ENCODE peak calls at places on chromosomes 1 and 21, in six cellular contexts. J is testis, I is body of pancreas, U is prostate gland, K is K562, X is tibial nerve. H is an unnamed sample.

GRCh38 chr1:168441745-168442144 is 102.1 kb downstream of the XCL2 start:
- DNase-seq in U (no peak), X (no peak), K (no peak), I (no peak), J (no peak), H (no peak)

GRCh38 chr1:163047951-163048659 is 21.1 kb upstream of the RGS4 start:
- DNase-seq in J (peak; percentile 42), X (no peak), U (no peak), K (no peak), I (no peak), H (no peak)

GRCh38 chr1:228734881-228735801 is at the start of gene RHOU:
- DNase-seq in U (peak; percentile 74), I (peak; percentile 77), J (peak; percentile 76), X (peak; percentile 59), K (no peak), H (peak; percentile 82)

GRCh38 chr1:40316595-40317393 is at the start of gene COL9A2:
- DNase-seq in K (no peak), X (no peak), J (no peak), U (no peak), I (peak; percentile 47), H (no peak)

GRCh38 chr1:222138095-222138494 is 396.2 kb upstream of the DUSP10 start:
- DNase-seq in I (no peak), K (no peak), J (no peak), U (no peak), X (no peak), H (no peak)

GRCh38 chr1:43850599-43851233 is 82.9 kb upstream of the ARTN start:
- DNase-seq in I (no peak), U (no peak), X (no peak), J (no peak), K (no peak), H (no peak)

GRCh38 chr1:12745126-12745991 is 641 bp upstream of the CFAP107 start:
- DNase-seq in U (no peak), J (no peak), X (no peak), I (no peak), K (no peak), H (no peak)

GRCh38 chr1:231220801-231221200 is 20.2 kb upstream of the GNPAT start:
- DNase-seq in I (no peak), X (no peak), K (no peak), J (no peak), U (no peak), H (no peak)

GRCh38 chr1:13732971-13733667 is 33.1 kb downstream of the PRDM2 start:
- DNase-seq in J (no peak), X (no peak), K (no peak), I (no peak), U (no peak), H (no peak)

GRCh38 chr1:40014812-40015594 is 25.5 kb upstream of the CAP1 start:
- DNase-seq in K (no peak), J (no peak), U (no peak), I (no peak), X (no peak), H (no peak)

GRCh38 chr1:111761717-111762116 is 6.0 kb downstream of the DDX20 start:
- DNase-seq in J (no peak), I (no peak), U (no peak), K (no peak), X (no peak), H (no peak)

GRCh38 chr1:111756124-111756513 is 418 bp downstream of the DDX20 start:
- DNase-seq in U (no peak), K (no peak), J (no peak), I (no peak), X (no peak), H (no peak)

GRCh38 chr1:111754964-111755320 is 759 bp upstream of the DDX20 start:
- DNase-seq in I (peak; percentile 23), U (no peak), X (peak; percentile 36), J (peak; percentile 77), K (peak; percentile 66), H (peak; percentile 57)

GRCh38 chr1:111755321-111756123 is at the start of gene DDX20:
- DNase-seq in U (peak; percentile 91), I (peak; percentile 93), J (peak; percentile 95), X (peak; percentile 84), K (peak; percentile 96), H (peak; percentile 93)

DNA sequence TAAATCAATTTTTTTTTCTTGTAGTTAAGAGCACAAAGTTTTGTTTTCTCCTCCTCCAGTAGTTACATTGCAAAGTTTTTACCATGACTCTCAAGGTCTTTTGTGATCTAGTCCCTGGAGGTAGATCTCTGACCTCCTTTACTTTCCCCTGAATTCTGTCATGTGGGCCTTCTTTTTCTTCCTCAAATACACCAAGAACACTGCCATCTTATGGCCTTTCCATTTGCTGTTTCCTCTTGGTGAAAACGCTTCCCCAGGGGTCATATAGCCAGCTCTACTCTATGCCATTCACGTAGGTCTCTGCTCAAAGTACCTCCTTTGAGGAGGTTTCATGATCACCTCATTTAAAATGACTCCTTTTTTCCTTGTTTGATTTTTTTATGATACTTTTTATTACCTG is 2.7 kb downstream of the DDX20 start:
- DNase-seq in I (no peak), U (no peak), X (no peak), K (no peak), J (no peak), H (no peak)
- TF ChIP-seq CTCF in I (no peak), U (no peak), X (no peak), K (no peak), J (no peak), H (no peak)

GRCh38 chr1:234612352-234613127 is 2.6 kb upstream of the IRF2BP2 start:
- DNase-seq in U (peak; percentile 90), X (peak; percentile 86), K (peak; percentile 98), J (peak; percentile 95), I (peak; percentile 96), H (peak; percentile 89)

GRCh38 chr1:234610582-234611152 is 689 bp upstream of the IRF2BP2 start:
- DNase-seq in K (peak; percentile 84), X (peak; percentile 88), J (peak; percentile 95), U (peak; percentile 93), I (peak; percentile 96), H (peak; percentile 97)

GRCh38 chr1:234611799-234612351 is 1.9 kb upstream of the IRF2BP2 start:
- DNase-seq in J (no peak), X (peak; percentile 50), K (peak; percentile 32), I (peak; percentile 62), U (no peak), H (peak; percentile 56)

GRCh38 chr1:234610061-234610581 is at the start of gene IRF2BP2:
- DNase-seq in U (peak; percentile 81), K (peak; percentile 94), I (peak; percentile 86), J (peak; percentile 88), X (peak; percentile 61), H (peak; percentile 78)

DNA sequence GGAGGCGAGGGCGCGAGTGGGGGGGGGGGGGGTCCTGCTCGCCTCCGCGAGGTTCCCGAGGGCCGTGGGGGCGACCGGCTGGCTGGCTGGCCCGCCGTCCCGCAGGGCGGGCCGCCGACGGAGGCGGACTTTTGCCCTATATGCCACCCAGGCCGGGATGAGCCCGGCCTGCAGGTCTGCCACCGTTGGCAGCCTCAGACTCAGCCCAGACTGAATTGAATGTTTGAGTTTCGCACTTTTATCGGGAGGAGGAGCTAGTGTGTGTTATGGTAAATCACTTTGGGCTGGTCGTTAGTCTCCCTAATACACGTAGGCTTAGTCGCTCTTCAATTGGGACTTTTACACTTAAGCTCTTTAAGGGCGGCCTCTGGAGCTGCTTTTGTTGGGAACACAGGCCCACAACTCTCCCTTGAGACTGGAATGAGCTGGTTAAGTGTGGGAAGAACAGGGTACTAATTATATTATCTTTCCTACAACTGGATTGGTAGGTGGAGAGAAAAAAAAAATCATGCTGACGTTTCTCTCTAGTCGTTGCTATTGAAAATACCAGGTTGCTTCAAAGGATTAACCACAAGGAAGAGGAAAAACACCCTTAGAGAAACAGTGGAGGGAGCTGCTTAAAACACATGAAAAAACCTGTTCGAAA is 1.3 kb upstream of the IRF2BP2 start:
- DNase-seq in K (peak; percentile 57), J (no peak), X (peak; percentile 51), I (peak; percentile 88), U (peak; percentile 73), H (no peak)
- TF ChIP-seq POLR2A in K (no peak), J (no peak), X (no peak), I (no peak), U (no peak), H (no peak)

GRCh38 chr1:94961582-94961981 is 34.7 kb upstream of the CNN3 start:
- DNase-seq in K (peak; percentile 8), X (no peak), I (no peak), U (no peak), J (no peak), H (no peak)

GRCh38 chr1:94962745-94963265 is 35.9 kb upstream of the CNN3 start:
- DNase-seq in U (peak; percentile 34), J (peak; percentile 43), K (peak; percentile 11), I (peak; percentile 69), X (no peak), H (peak; percentile 40)

GRCh38 chr1:94966033-94966432 is 39.1 kb upstream of the CNN3 start:
- DNase-seq in K (no peak), J (no peak), I (no peak), X (no peak), U (no peak), H (no peak)

GRCh38 chr1:94963864-94964263 is 37.0 kb upstream of the CNN3 start:
- DNase-seq in J (no peak), K (no peak), I (no peak), X (no peak), U (no peak), H (no peak)

DNA sequence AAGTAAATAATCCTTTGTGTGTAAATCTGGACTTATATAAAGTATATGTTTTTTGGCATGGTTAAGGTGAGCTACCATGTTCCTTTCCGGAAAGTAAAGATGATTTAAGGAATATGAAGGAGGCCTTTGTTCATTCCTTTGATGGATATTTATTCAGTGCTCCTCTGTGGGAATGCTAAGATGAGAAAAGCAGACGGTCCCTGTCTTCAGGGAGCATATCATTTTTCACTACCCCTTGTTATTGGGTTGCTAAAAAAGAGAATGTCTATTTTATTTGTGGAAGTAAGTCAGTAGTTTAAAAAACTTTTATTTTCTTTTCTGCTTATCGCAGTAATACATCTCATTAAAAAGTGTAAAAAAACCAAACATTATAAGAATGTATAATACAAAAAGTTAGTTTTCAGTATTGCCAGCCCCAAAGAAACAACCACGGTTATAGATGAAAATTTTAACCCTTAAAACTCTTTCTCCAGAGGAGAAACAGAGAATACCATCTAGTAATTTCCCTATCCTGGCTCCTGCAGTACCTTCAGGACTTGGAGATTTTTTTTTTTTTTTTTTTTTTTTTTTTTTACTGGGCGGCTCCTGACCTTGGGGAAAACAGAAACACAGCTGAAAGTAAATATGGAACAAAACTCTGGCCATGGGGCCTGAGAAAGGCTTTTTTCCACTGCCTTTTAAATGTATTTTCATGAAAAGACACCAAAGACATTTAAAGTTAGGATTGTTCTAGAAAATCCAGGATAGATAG is 35.3 kb upstream of the CNN3 start:
- DNase-seq in I (no peak), J (no peak), X (no peak), K (no peak), U (no peak), H (no peak)
- H3K27ac ChIP-seq in I (peak overlapping the region; percentile 67), J (peak overlapping the region; percentile 22), X (peak overlapping the region; percentile 63), K (no peak overlapping the region), U (peak overlapping the region; percentile 79), H (peak overlapping the region; percentile 86)

GRCh38 chr21:33324311-33325221 is at the start of gene IFNAR1:
- DNase-seq in X (peak; percentile 99), K (peak; percentile 100), J (peak; percentile 99), I (peak; percentile 99), U (peak; percentile 97), H (peak; percentile 99)
- TF ChIP-seq CTCF in X (no peak), K (peak; percentile 14), J (no peak), I (no peak), U (no peak), H (no peak)

H was measured in uterus.